ENCODE peak calls at places on chromosomes 16 and 17, in six cellular contexts. N is heart left ventricle, Q is stomach, P is endothelial cell of umbilical vein, B is right lobe of liver, E is adrenal gland. V is an unnamed sample.
A peak's percentile ranks its signal among the peaks of the same experiment; 100 is the strongest.

GRCh38 chr16:14965328-14965727 is 9.5 kb upstream of the PDXDC1 start:
- DNase-seq in Q (no peak), P (no peak), B (no peak), E (peak; percentile 50), N (no peak), V (no peak)

GRCh38 chr16:69861276-69862030 is 89.7 kb upstream of the CLEC18A start:
- DNase-seq in Q (peak; percentile 35), B (no peak), E (peak; percentile 89), N (peak; percentile 82), P (peak; percentile 92), V (peak; percentile 64)

GRCh38 chr16:6562985-6563384 is 769.7 kb upstream of the RBFOX1 start:
- DNase-seq in E (no peak), N (no peak), P (no peak), B (no peak), Q (no peak), V (no peak)

GRCh38 chr16:86604436-86605220 is 26.3 kb downstream of the FOXL1 start:
- DNase-seq in E (peak; percentile 42), Q (no peak), P (no peak), B (no peak), N (no peak), V (no peak)

GRCh38 chr17:49015924-49016774 is 19.0 kb downstream of the IGF2BP1 start:
- DNase-seq in N (no peak), P (peak; percentile 47), B (no peak), Q (no peak), E (no peak), V (no peak)

GRCh38 chr16:83906690-83907089 is 7.8 kb downstream of the MLYCD start:
- DNase-seq in B (no peak), N (no peak), Q (no peak), P (no peak), E (no peak), V (no peak)

GRCh38 chr16:86781046-86781445 is 202.7 kb downstream of the FOXL1 start:
- DNase-seq in N (no peak), B (no peak), E (no peak), P (no peak), Q (no peak), V (no peak)

GRCh38 chr17:77840156-77840555 is 118.3 kb upstream of the TNRC6C start:
- DNase-seq in B (peak; percentile 18), P (peak; percentile 30), N (no peak), Q (no peak), E (no peak), V (no peak)

GRCh38 chr17:69357701-69358100 is 30.8 kb upstream of the ABCA5 start:
- DNase-seq in P (no peak), E (no peak), N (no peak), Q (no peak), B (no peak), V (no peak)

GRCh38 chr17:11901901-11902300 is 95.4 kb downstream of the ZNF18 start:
- DNase-seq in N (no peak), Q (no peak), P (no peak), B (no peak), E (no peak), V (no peak)

GRCh38 chr17:29073045-29073444 is 30.1 kb downstream of the PIPOX start:
- DNase-seq in P (no peak), N (no peak), E (no peak), B (no peak), Q (no peak), V (no peak)

GRCh38 chr17:80949451-80950421 is 41.9 kb upstream of the CHMP6 start:
- DNase-seq in P (no peak), Q (no peak), B (no peak), E (no peak), N (no peak), V (peak; percentile 16)

GRCh38 chr17:7260151-7260550 is 2.1 kb downstream of the CLDN7 start:
- DNase-seq in B (no peak), E (no peak), N (no peak), P (no peak), Q (no peak), V (no peak)

GRCh38 chr17:19002805-19003542 is 1.6 kb downstream of the FAM83G start:
- DNase-seq in P (no peak), B (no peak), Q (no peak), N (no peak), E (no peak), V (no peak)

DNA sequence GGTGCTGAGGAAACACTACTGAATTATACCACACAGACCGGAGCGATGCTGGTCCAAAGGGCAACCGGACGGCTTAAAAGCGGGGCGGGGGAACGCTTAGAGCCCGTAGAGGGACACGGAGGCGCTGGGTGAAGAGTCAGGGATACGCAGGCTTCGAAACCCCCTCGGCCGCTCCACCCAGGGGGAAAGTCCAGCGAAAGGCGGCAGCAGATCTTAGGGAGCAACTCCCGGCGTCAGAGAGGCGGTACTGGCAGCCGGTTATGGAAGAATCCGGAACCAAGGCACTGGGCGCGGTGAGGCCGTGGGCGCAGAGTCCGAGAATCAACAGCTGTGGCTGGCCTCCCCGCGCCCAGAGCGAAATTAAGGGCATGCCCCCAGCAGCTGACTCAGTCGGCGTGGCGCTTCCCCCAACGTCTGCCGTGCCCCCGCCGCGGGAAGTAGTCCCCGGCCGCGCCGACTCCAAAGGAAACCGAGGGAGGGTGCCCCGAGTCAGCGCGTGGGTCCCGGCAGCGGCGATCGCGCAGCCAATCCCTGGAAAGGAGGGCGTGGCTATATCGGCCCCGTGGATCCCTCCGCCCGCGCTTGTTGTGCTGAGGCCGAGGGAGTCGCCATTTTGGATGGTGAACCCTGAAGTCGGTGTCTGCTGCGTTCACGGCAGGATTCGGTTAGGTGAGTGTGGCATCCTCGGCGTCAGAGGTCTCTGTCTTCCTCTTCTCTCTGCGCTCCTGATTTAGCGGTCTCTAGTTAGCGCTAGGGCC is at the start of gene IST1:
- DNase-seq in Q (peak; percentile 98), B (peak; percentile 99), P (peak; percentile 98), N (peak; percentile 99), E (peak; percentile 99), V (peak; percentile 98)
- TF ChIP-seq POLR2A in Q (no peak), B (peak; percentile 95), P (peak; percentile 95), N (peak; percentile 93), E (peak; percentile 88), V (peak; percentile 94)

GRCh38 chr16:27766166-27766925 is 216.4 kb downstream of the KATNIP start:
- DNase-seq in B (peak; percentile 4), P (no peak), Q (no peak), N (no peak), E (no peak), V (no peak)
- H3K36me3 ChIP-seq in B (no peaks in the 10 kb centered on the region), P (no peaks in the 10 kb centered on the region), Q (peaks cover 32% of the 10 kb centered on the region), N (peaks cover 9% of the 10 kb centered on the region), E (no peaks in the 10 kb centered on the region), V (no peaks in the 10 kb centered on the region)

DNA sequence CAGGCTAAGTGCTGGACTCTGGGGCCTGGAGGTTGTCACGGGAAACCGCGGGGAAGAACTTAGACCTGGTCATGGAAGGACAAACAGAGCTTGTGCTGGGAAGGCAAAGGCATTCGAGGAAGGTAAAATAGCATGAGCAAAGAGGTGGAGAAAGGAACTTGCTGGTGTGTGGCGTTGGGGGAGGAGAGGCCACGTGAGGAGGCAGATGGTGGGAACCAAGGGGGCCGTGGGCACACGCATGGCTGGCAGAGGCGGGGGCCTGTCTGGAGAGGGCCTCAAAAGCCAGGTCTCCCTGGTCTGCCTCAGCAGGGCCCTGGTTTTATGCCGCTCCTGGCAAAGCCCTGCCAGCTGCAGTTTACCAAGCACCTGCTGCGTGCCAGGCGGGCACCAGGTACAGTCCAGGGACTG is 15.3 kb downstream of the CORO7 start:
- DNase-seq in P (no peak), E (no peak), B (no peak), N (no peak), Q (no peak), V (no peak)
- TF ChIP-seq CTCF in P (no peak), E (no peak), B (no peak), N (no peak), Q (no peak), V (no peak)

GRCh38 chr16:81493755-81494433 is 49.3 kb downstream of the CMIP start:
- DNase-seq in B (peak; percentile 89), Q (peak; percentile 78), N (no peak), P (peak; percentile 94), E (peak; percentile 87), V (no peak)

GRCh38 chr16:81492307-81492706 is 47.7 kb downstream of the CMIP start:
- DNase-seq in Q (no peak), B (no peak), P (peak; percentile 77), N (no peak), E (no peak), V (no peak)

GRCh38 chr16:81494434-81494806 is 49.8 kb downstream of the CMIP start:
- DNase-seq in P (no peak), N (no peak), B (no peak), E (no peak), Q (no peak), V (no peak)

GRCh38 chr16:81491522-81492188 is 47.0 kb downstream of the CMIP start:
- DNase-seq in B (no peak), E (no peak), P (peak; percentile 53), N (no peak), Q (no peak), V (no peak)

GRCh38 chr16:81492965-81493754 is 48.6 kb downstream of the CMIP start:
- DNase-seq in Q (no peak), P (no peak), E (no peak), N (no peak), B (no peak), V (no peak)
- TF ChIP-seq POLR2A in Q (no peak), P (no peak), E (no peak), N (no peak), B (no peak), V (no peak)

DNA sequence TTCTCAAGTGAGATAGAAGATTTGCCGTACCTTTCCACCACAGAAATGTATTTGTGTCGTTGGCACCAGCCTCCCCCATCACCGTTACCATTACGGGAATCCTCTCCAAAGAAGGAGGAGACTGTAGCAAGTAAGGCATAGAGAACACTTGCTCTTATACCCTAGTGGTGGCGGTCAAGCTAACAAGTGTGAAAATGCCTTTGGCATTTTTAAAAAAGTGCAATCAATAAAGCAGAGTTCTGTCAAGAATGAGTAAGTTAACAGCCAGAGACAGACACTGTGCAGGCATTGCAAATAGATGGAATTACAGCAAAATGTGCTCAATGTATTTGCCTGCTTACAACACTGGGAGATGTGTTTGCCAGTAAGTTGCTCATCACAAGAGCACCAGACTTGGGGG is 7.7 kb downstream of the MSL1 start:
- DNase-seq in P (no peak), B (no peak), Q (no peak), E (peak; percentile 44), N (no peak), V (no peak)
- H3K36me3 ChIP-seq in P (peaks cover 45% of the 10 kb centered on the region), B (peaks cover 69% of the 10 kb centered on the region), Q (peaks cover 63% of the 10 kb centered on the region), E (no peaks in the 10 kb centered on the region), N (peaks cover 22% of the 10 kb centered on the region), V (no peaks in the 10 kb centered on the region)

GRCh38 chr16:56931769-56932587 is at the start of gene HERPUD1:
- DNase-seq in B (peak; percentile 100), Q (peak; percentile 99), P (peak; percentile 98), N (peak; percentile 99), E (peak; percentile 99), V (peak; percentile 97)
- TF ChIP-seq CTCF in B (no peak), Q (no peak), P (no peak), N (peak; percentile 4), E (peak; percentile 21), V (no peak)

GRCh38 chr17:44110823-44111633 is 12.4 kb downstream of the HDAC5 start:
- DNase-seq in E (peak; percentile 99), N (peak; percentile 100), P (peak; percentile 87), Q (peak; percentile 98), B (peak; percentile 99), V (peak; percentile 99)
- TF ChIP-seq POLR2A in E (no peak), N (peak; percentile 95), P (no peak), Q (no peak), B (peak; percentile 94), V (peak; percentile 36)

DNA sequence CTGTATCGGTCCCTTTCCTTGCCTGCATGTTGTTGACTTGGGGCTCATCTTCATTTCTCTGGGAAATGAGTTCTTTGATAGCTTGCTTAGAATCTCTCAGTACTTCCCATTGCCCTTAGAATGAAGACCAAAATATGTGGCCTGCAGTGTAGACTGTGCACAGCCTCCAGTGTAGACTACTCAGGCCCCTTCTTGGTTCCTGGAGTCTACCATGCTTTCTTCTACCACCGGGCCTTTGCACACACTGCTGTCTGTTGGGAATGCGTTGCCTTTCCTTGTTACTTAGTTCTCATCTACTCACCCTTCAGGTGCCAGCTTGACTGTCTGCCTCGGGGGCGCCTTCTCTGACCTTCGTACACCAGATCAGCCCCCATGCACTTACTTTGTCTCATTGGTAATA is 82.0 kb downstream of the ABCC1 start:
- DNase-seq in E (no peak), B (no peak), N (no peak), P (no peak), Q (no peak), V (no peak)
- H3K36me3 ChIP-seq in E (no peaks in the 10 kb centered on the region), B (no peaks in the 10 kb centered on the region), N (peaks cover 3% of the 10 kb centered on the region), P (peaks cover 10% of the 10 kb centered on the region), Q (peaks cover 7% of the 10 kb centered on the region), V (no peaks in the 10 kb centered on the region)

V was measured in uterus.